ENCODE peak calls at places on chromosomes 3 and 15, in six cellular contexts. One of them, this sample, is unnamed.

GRCh38 chr15:92226020-92226612 is 167.6 kb upstream of the ST8SIA2 start:
- DNase-seq in tibial artery: no peak
- DNase-seq in endodermal cell: peak
- DNase-seq in brain microvascular endothelial cell: no peak
- DNase-seq in mammary epithelial cell: peak
- DNase-seq in psoas muscle: no peak
- DNase-seq in this sample: no peak

GRCh38 chr15:68972201-68973065 is 42.1 kb upstream of the NOX5 start:
- DNase-seq in tibial artery: no peak
- DNase-seq in endodermal cell: no peak
- DNase-seq in brain microvascular endothelial cell: no peak
- DNase-seq in mammary epithelial cell: no peak
- DNase-seq in psoas muscle: no peak
- DNase-seq in this sample: no peak

GRCh38 chr15:88255496-88256171 is 905 bp downstream of the NTRK3 start:
- DNase-seq in tibial artery: peak
- DNase-seq in endodermal cell: peak
- DNase-seq in brain microvascular endothelial cell: peak
- DNase-seq in mammary epithelial cell: peak
- DNase-seq in psoas muscle: no peak
- DNase-seq in this sample: peak

GRCh38 chr3:3798641-3799113 is 554 bp upstream of the LRRN1 start:
- DNase-seq in tibial artery: no peak
- DNase-seq in endodermal cell: peak
- DNase-seq in brain microvascular endothelial cell: no peak
- DNase-seq in mammary epithelial cell: no peak
- DNase-seq in psoas muscle: peak
- DNase-seq in this sample: peak

GRCh38 chr15:70092462-70092850 is 5.3 kb downstream of the TLE3 start:
- DNase-seq in tibial artery: no peak
- DNase-seq in endodermal cell: no peak
- DNase-seq in brain microvascular endothelial cell: no peak
- DNase-seq in mammary epithelial cell: no peak
- DNase-seq in psoas muscle: no peak
- DNase-seq in this sample: no peak

GRCh38 chr3:126208618-126209256 is 28.4 kb upstream of the ALDH1L1 start:
- DNase-seq in tibial artery: peak
- DNase-seq in endodermal cell: no peak
- DNase-seq in brain microvascular endothelial cell: peak
- DNase-seq in mammary epithelial cell: peak
- DNase-seq in psoas muscle: peak
- DNase-seq in this sample: no peak

GRCh38 chr3:85254738-85255137 is 295.9 kb downstream of the CADM2 start:
- DNase-seq in tibial artery: no peak
- DNase-seq in endodermal cell: no peak
- DNase-seq in brain microvascular endothelial cell: no peak
- DNase-seq in mammary epithelial cell: no peak
- DNase-seq in psoas muscle: no peak
- DNase-seq in this sample: no peak

GRCh38 chr15:79102595-79102994 is 12.0 kb upstream of the RASGRF1 start:
- DNase-seq in tibial artery: no peak
- DNase-seq in endodermal cell: no peak
- DNase-seq in brain microvascular endothelial cell: no peak
- DNase-seq in mammary epithelial cell: no peak
- DNase-seq in psoas muscle: no peak
- DNase-seq in this sample: no peak

GRCh38 chr15:40314723-40315276 is 7.1 kb upstream of the PLCB2 start:
- DNase-seq in tibial artery: no peak
- DNase-seq in endodermal cell: no peak
- DNase-seq in brain microvascular endothelial cell: no peak
- DNase-seq in mammary epithelial cell: peak
- DNase-seq in psoas muscle: no peak
- DNase-seq in this sample: no peak

GRCh38 chr3:176914764-176915163 is 282.5 kb downstream of the TBL1XR1 start:
- DNase-seq in tibial artery: no peak
- DNase-seq in endodermal cell: no peak
- DNase-seq in brain microvascular endothelial cell: no peak
- DNase-seq in mammary epithelial cell: peak
- DNase-seq in psoas muscle: no peak
- DNase-seq in this sample: no peak

GRCh38 chr3:16513141-16514020 is at the start of gene RFTN1:
- DNase-seq in tibial artery: peak
- DNase-seq in endodermal cell: peak
- DNase-seq in brain microvascular endothelial cell: peak
- DNase-seq in mammary epithelial cell: peak
- DNase-seq in psoas muscle: peak
- DNase-seq in this sample: peak

GRCh38 chr3:134232146-134232545 is 18.5 kb downstream of the RYK start:
- DNase-seq in tibial artery: no peak
- DNase-seq in endodermal cell: no peak
- DNase-seq in brain microvascular endothelial cell: no peak
- DNase-seq in mammary epithelial cell: peak
- DNase-seq in psoas muscle: no peak
- DNase-seq in this sample: no peak

GRCh38 chr3:178545337-178545736 is 9.1 kb downstream of the KCNMB2 start:
- DNase-seq in tibial artery: no peak
- DNase-seq in endodermal cell: no peak
- DNase-seq in brain microvascular endothelial cell: no peak
- DNase-seq in mammary epithelial cell: no peak
- DNase-seq in psoas muscle: no peak
- DNase-seq in this sample: no peak

GRCh38 chr3:173983353-173983752 is 585.8 kb downstream of the NLGN1 start:
- DNase-seq in tibial artery: no peak
- DNase-seq in endodermal cell: no peak
- DNase-seq in brain microvascular endothelial cell: no peak
- DNase-seq in mammary epithelial cell: no peak
- DNase-seq in psoas muscle: no peak
- DNase-seq in this sample: no peak

GRCh38 chr3:46365737-46366524 is 4.8 kb upstream of the CCR5 start:
- DNase-seq in tibial artery: no peak
- DNase-seq in endodermal cell: no peak
- DNase-seq in brain microvascular endothelial cell: no peak
- DNase-seq in mammary epithelial cell: peak
- DNase-seq in psoas muscle: no peak
- DNase-seq in this sample: no peak

GRCh38 chr3:130821821-130822220 is 72.1 kb upstream of the ATP2C1 start:
- DNase-seq in tibial artery: no peak
- DNase-seq in endodermal cell: no peak
- DNase-seq in brain microvascular endothelial cell: no peak
- DNase-seq in mammary epithelial cell: no peak
- DNase-seq in psoas muscle: no peak
- DNase-seq in this sample: no peak

GRCh38 chr3:150388468-150389418 is 19.4 kb upstream of the TSC22D2 start:
- DNase-seq in tibial artery: no peak
- DNase-seq in endodermal cell: no peak
- DNase-seq in brain microvascular endothelial cell: no peak
- DNase-seq in mammary epithelial cell: no peak
- DNase-seq in psoas muscle: no peak
- DNase-seq in this sample: no peak

GRCh38 chr3:160869825-160870224 is 113.8 kb downstream of the PPM1L start:
- DNase-seq in tibial artery: peak
- DNase-seq in endodermal cell: no peak
- DNase-seq in brain microvascular endothelial cell: no peak
- DNase-seq in mammary epithelial cell: peak
- DNase-seq in psoas muscle: peak
- DNase-seq in this sample: no peak

DNA sequence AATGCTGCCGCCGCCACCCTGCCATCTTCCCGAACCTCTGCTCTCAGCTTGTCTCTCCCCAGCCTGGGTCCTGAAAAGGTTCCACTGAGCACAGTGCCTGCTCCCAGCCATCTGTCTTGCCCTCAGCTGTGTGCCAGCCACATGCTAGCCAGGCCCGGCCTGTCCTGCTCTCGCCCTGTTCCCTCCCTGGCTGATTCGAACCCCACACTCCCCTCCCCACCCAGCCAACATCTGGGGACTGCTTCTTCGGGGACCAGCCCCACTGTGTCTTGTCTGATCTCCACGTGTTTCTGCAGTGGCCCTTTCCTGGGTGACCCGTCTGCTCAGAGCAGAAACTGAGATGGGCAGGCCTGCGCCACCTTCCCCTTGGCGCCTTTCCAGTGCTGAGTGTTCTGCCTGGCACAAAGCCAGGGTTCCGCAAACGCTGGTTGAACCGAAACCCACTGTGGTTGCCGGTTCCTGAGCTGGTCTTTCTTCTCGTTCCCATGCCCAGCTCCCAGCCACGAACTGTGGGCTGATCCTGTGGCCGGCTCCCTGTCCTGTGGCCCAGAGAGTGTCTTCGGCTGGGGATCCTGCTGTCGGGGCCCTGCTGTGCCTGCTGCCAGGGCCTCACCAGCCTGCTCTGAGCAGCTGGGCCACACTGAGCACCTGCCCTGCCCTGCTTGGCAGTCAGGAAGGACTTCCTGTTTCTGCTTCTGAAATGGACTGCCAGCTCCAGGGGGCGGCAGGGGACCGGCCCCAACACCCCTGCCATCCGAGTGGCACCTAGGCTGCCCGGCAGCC is 62.7 kb upstream of the KLF13 start:
- DNase-seq in tibial artery: peak
- DNase-seq in endodermal cell: peak
- DNase-seq in brain microvascular endothelial cell: no peak
- DNase-seq in mammary epithelial cell: peak
- DNase-seq in psoas muscle: peak
- DNase-seq in this sample: no peak
- TF ChIP-seq CTCF in tibial artery: no peak
- TF ChIP-seq CTCF in endodermal cell: no peak
- TF ChIP-seq CTCF in brain microvascular endothelial cell: no peak
- TF ChIP-seq CTCF in mammary epithelial cell: no peak
- TF ChIP-seq CTCF in psoas muscle: no peak
- TF ChIP-seq CTCF in this sample: no peak

DNA sequence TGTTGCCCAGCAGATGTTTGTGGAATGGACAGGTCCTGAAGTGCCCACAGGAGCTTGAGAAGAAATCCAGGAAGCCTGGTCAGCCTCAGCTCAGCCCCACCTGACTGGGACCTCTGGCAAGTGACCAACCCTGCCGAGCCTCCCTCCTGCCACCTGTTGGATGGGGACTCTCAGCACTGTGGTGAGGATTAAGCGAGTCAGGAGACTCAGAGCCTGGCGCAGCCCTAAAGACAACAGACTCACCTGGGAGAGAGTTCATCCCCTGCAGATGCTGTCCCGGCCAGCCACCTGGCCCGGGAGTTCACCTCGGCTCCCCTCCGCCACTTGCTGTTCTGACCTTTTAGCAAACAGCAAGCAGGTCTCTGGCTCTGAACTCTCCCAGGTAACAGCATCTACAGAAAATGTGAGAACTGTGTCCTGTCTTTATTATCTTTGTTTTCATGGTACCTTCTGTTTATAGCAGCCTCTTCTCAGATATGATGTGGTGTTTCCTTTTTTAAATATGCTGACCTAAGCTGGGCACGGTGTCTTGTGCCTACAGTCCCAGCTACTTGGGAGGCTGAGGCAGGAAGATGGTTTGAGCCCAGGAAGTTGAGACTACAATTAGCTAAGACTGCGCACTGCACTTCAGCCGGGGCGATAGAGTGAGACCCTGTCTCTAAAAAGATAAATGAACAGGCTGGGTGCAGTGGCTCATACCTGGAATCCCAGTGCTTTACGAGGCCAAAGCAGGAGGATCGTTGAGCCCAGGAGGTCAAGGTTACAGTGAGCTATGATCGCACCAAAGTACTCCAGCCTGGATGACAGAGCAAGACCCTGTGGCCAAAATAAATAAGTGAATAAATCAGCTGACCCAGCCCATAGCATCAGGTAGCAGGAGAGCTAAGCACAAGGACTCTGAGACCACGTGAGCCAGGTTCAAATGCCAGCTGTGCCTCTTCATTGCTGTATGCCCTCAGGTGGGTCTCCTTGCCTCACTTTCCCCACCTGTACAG is 32.4 kb upstream of the SLC6A6 start:
- DNase-seq in tibial artery: no peak
- DNase-seq in endodermal cell: peak
- DNase-seq in brain microvascular endothelial cell: no peak
- DNase-seq in mammary epithelial cell: peak
- DNase-seq in psoas muscle: peak
- DNase-seq in this sample: no peak
- TF ChIP-seq CTCF in tibial artery: no peak
- TF ChIP-seq CTCF in endodermal cell: peak
- TF ChIP-seq CTCF in brain microvascular endothelial cell: peak
- TF ChIP-seq CTCF in mammary epithelial cell: no peak
- TF ChIP-seq CTCF in psoas muscle: no peak
- TF ChIP-seq CTCF in this sample: peak

GRCh38 chr3:54433846-54434245 is 311.5 kb downstream of the CACNA2D3 start:
- DNase-seq in tibial artery: no peak
- DNase-seq in endodermal cell: peak
- DNase-seq in brain microvascular endothelial cell: no peak
- DNase-seq in mammary epithelial cell: peak
- DNase-seq in psoas muscle: no peak
- DNase-seq in this sample: peak
- TF ChIP-seq CTCF in tibial artery: no peak
- TF ChIP-seq CTCF in endodermal cell: peak
- TF ChIP-seq CTCF in brain microvascular endothelial cell: no peak
- TF ChIP-seq CTCF in mammary epithelial cell: peak
- TF ChIP-seq CTCF in psoas muscle: no peak
- TF ChIP-seq CTCF in this sample: peak

GRCh38 chr3:36792342-36792741 is 28.0 kb upstream of the DCLK3 start:
- DNase-seq in tibial artery: no peak
- DNase-seq in endodermal cell: peak
- DNase-seq in brain microvascular endothelial cell: peak
- DNase-seq in mammary epithelial cell: peak
- DNase-seq in psoas muscle: no peak
- DNase-seq in this sample: peak
- TF ChIP-seq CTCF in tibial artery: peak
- TF ChIP-seq CTCF in endodermal cell: peak
- TF ChIP-seq CTCF in brain microvascular endothelial cell: peak
- TF ChIP-seq CTCF in mammary epithelial cell: peak
- TF ChIP-seq CTCF in psoas muscle: no peak
- TF ChIP-seq CTCF in this sample: peak